ENCODE peak calls at places on chromosome 21, in nine cellular contexts. L, A, S, Q, E, V, W, H and X are unnamed samples.

GRCh38 chr21:45582128-45582527 is 39.9 kb upstream of the SLC19A1 start:
- DNase-seq in W (no peak), Q (no peak), L (no peak), A (no peak), V (no peak), E (peak), S (no peak), H (no peak), X (no peak)

GRCh38 chr21:45302082-45303061 is 14.7 kb upstream of the POFUT2 start:
- DNase-seq in W (no peak), E (peak), H (no peak), V (no peak), A (peak), L (no peak), S (no peak), Q (no peak), X (peak)

GRCh38 chr21:27831821-27832569 is 865.1 kb upstream of the ADAMTS5 start:
- DNase-seq in E (no peak), W (no peak), S (no peak), V (no peak), A (no peak), H (no peak), Q (peak), L (no peak), X (no peak)

GRCh38 chr21:32364801-32365200 is 28.0 kb downstream of the URB1 start:
- DNase-seq in E (no peak), W (no peak), L (no peak), S (no peak), A (no peak), V (no peak), Q (no peak), H (no peak), X (no peak)

GRCh38 chr21:45004481-45005263 is 64.8 kb downstream of the SLX9 start:
- DNase-seq in S (no peak), H (no peak), Q (no peak), W (no peak), L (no peak), A (no peak), V (no peak), E (no peak), X (no peak)

GRCh38 chr21:32777269-32777668 is 5.7 kb upstream of the PAXBP1 start:
- DNase-seq in L (no peak), W (no peak), V (no peak), E (no peak), S (no peak), Q (no peak), H (no peak), A (no peak), X (no peak)

GRCh38 chr21:46057111-46057709 is 40.7 kb upstream of the COL6A2 start:
- DNase-seq in E (no peak), Q (no peak), S (no peak), V (no peak), W (no peak), L (no peak), H (no peak), A (no peak), X (no peak)

GRCh38 chr21:33025106-33025470 is 647 bp upstream of the OLIG2 start:
- DNase-seq in H (no peak), L (no peak), A (no peak), W (no peak), V (no peak), S (peak), E (no peak), Q (no peak), X (no peak)

GRCh38 chr21:33414068-33414467 is 10.9 kb downstream of the IFNGR2 start:
- DNase-seq in W (no peak), A (no peak), S (no peak), E (no peak), L (no peak), H (no peak), V (no peak), Q (no peak), X (no peak)

GRCh38 chr21:32329331-32329730 is 30.7 kb downstream of the MRAP start:
- DNase-seq in A (no peak), Q (no peak), L (no peak), S (no peak), W (no peak), E (peak), V (no peak), H (no peak), X (no peak)

GRCh38 chr21:45329261-45330074 is 41.8 kb upstream of the POFUT2 start:
- DNase-seq in L (no peak), H (peak), A (peak), W (peak), V (no peak), S (no peak), Q (no peak), E (no peak), X (no peak)

GRCh38 chr21:14918542-14918941 is 146.3 kb downstream of the NRIP1 start:
- DNase-seq in E (no peak), V (no peak), H (no peak), L (no peak), S (no peak), Q (no peak), A (no peak), W (no peak), X (no peak)

GRCh38 chr21:33411949-33412430 is 8.8 kb downstream of the IFNGR2 start:
- DNase-seq in A (no peak), V (no peak), W (no peak), Q (no peak), H (no peak), E (no peak), S (no peak), L (no peak), X (no peak)

GRCh38 chr21:15015622-15016471 is 49.0 kb downstream of the NRIP1 start:
- DNase-seq in A (no peak), E (no peak), H (peak), Q (peak), L (no peak), S (no peak), W (peak), V (peak), X (no peak)

GRCh38 chr21:32516729-32517649 is 68.3 kb downstream of the TCP10L start:
- DNase-seq in E (no peak), Q (peak), W (peak), L (no peak), V (peak), H (no peak), S (no peak), A (no peak), X (no peak)

GRCh38 chr21:33246963-33247362 is 17.2 kb downstream of the IFNAR2 start:
- DNase-seq in H (no peak), S (no peak), V (no peak), Q (no peak), L (no peak), W (no peak), E (no peak), A (no peak), X (no peak)

GRCh38 chr21:15682977-15683376 is 46.8 kb upstream of the USP25 start:
- DNase-seq in A (no peak), S (no peak), Q (no peak), L (no peak), H (no peak), W (peak), E (no peak), V (peak), X (no peak)

DNA sequence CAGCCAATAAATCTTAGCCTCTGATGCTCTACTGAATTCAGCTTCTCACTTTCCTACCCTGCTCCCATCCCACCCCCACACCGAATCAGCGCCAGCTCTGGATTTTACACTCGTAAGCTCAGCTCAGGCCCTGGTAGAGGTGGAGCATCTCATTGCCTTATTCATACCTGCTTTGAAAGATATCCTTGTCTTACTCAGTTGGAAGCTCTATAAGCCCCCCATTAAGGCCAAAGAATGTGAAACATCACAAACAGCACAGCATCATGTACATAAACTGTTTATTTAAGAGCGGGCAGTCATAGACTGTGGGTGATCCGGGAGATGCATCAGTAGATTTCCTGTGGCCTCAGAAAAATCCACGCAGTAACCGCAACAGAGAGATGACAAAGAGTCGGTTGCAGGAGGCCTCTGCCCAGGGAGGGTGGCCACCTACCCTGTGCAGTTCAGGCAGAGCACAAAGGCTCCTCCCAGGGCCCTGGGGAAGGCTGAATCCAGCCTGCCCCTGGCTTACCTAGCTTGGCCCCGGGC is 36.4 kb upstream of the ETS2 start:
- DNase-seq in S (no peak), A (no peak), L (no peak), W (no peak), Q (peak), E (no peak), V (no peak), H (no peak), X (no peak)
- H3K27ac ChIP-seq in S (no peak), A (no peak), L (no peak), W (peak), Q (peak), E (peak), V (peak), H (peak), X (no peak)

GRCh38 chr21:38910390-38911008 is 104.8 kb downstream of the ETS2 start:
- DNase-seq in H (no peak), L (no peak), E (no peak), Q (no peak), A (no peak), S (no peak), W (peak), V (peak), X (no peak)
- H3K27ac ChIP-seq in H (peak), L (no peak), E (peak), Q (no peak), A (peak), S (no peak), W (peak), V (peak), X (no peak)

GRCh38 chr21:34843562-34843961 is 174.8 kb downstream of the CLIC6 start:
- DNase-seq in L (no peak), S (no peak), W (no peak), H (no peak), V (no peak), Q (no peak), E (no peak), A (no peak), X (no peak)
- H3K27ac ChIP-seq in L (no peak), S (no peak), W (no peak), H (peak), V (no peak), Q (no peak), E (no peak), A (no peak), X (no peak)

GRCh38 chr21:43333301-43334062 is 93.4 kb downstream of the SIK1 start:
- DNase-seq in V (peak), E (no peak), L (no peak), W (peak), S (no peak), Q (peak), A (peak), H (peak), X (no peak)
- H3K27ac ChIP-seq in V (peak), E (peak), L (no peak), W (peak), S (peak), Q (peak), A (peak), H (peak), X (no peak)

DNA sequence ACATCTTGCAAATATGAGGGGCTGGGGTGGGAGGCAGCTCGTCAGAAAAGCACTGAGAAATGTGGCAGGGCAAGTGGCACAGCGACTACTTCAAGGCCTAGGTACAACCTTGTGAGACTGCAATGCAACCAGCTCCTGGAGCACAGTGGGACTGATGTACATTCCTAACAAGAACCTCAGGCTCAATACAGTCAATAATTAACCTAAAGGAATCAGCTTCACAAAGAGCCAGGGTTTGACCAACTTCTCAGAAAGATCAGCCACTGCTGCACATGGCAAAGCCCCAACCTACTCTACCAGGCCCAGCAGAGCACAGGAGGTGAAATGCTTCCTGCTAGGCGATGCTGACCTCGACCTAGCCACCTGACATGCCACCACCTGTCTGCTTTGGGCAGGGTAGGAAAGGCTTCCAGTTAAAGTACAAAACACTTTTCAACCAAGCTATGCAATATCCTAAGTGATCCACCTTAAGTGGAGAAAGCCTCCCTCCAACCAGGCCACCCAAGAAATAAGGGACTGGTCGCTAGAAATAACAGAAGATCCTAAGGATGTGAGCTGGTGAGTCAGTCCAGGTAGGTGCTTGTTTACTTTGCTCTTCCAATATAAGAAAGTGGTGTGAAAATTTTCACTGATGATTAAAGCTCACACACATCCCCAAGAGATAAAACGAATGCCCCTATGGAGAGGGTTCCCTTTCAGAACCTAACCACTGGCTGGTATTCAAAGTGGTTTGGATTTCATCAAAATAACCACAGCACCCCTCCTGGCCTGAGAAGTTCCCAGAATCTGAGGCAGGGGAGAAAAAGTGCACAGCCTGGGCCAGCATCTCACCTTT is 2.1 kb downstream of the RIPK4 start:
- DNase-seq in E (no peak), L (no peak), H (no peak), W (peak), V (no peak), A (peak), Q (no peak), S (no peak), X (no peak)
- H3K27ac ChIP-seq in E (no peak), L (no peak), H (peak), W (peak), V (peak), A (peak), Q (no peak), S (no peak), X (no peak)

GRCh38 chr21:38080888-38081287 is 164.6 kb upstream of the KCNJ6 start:
- DNase-seq in L (no peak), V (no peak), Q (no peak), E (no peak), W (no peak), A (no peak), H (no peak), S (no peak), X (no peak)
- H3K27ac ChIP-seq in L (no peak), V (no peak), Q (no peak), E (no peak), W (no peak), A (no peak), H (peak), S (no peak), X (no peak)

DNA sequence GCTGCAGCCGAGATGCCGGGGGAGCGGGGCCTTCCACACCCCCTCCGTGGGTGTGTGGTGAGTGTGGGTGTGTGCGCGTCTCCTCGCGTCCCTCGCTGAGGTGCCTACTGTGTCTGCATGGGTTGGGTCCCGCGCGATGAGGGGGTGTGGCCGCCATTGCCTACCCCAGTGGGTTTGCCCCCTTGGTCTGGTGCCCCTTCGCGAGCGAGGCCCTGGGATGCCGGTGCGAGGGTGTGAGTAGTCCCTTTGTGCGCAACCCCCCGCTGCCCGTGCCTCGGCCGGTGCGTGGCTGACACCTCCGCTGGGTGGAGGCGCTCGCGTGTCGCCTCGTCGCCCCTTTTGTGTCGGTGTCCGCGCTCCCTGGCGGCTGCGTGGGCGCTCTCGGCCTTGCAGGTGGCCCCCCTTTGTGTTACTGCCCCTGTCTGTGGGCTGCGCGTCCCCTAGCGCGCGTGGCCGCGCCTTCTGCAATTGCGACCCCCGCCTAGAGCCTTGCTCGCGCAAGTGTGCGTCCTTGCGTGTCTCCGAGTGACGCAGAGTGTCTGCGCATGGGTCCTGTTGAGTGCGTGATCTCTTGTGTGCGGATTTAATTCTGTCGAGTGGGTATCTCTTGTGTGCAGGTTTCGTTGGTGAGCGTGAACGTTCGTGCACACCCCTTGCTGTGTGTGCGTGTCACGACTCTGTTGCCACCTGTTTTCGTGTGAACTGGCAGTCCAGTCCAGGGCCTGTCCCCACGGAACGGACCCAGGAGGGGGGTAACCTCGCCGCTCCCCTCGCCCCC is 552 bp downstream of the TTC3 start:
- DNase-seq in S (peak), Q (no peak), W (peak), H (no peak), V (no peak), A (peak), E (peak), L (peak), X (no peak)
- H3K27ac ChIP-seq in S (peak), Q (peak), W (peak), H (peak), V (peak), A (peak), E (peak), L (peak), X (peak)

GRCh38 chr21:29303301-29303700 is 4.6 kb downstream of the BACH1 start:
- DNase-seq in H (no peak), A (no peak), L (no peak), W (no peak), V (no peak), S (no peak), Q (no peak), E (no peak), X (no peak)
- H3K27ac ChIP-seq in H (no peak), A (no peak), L (no peak), W (no peak), V (peak), S (no peak), Q (no peak), E (no peak), X (no peak)

GRCh38 chr21:43194303-43195130 is 25.7 kb downstream of the CRYAA start:
- DNase-seq in W (no peak), E (peak), H (no peak), V (no peak), L (no peak), S (no peak), A (peak), Q (no peak), X (no peak)
- H3K27ac ChIP-seq in W (peak), E (no peak), H (peak), V (peak), L (no peak), S (no peak), A (no peak), Q (peak), X (no peak)